ENCODE peak calls at places on chromosome 5, in four cellular contexts. H is WERI-Rb-1, G is cardiac muscle cell, S is OCI-LY7. I is an unnamed sample. For H3K36me3, the result is how much of the 10 kb centered on the place peaks cover.

GRCh38 chr5:14745188-14745563 is 80.7 kb downstream of the OTULIN start:
- DNase-seq in H (no peak), G (no peak), S (peak), I (no peak)

GRCh38 chr5:173802670-173803165 is 85.4 kb upstream of the CPEB4 start:
- DNase-seq in H (no peak), G (peak), S (no peak), I (peak)

GRCh38 chr5:171462928-171463843 is 43.7 kb downstream of the FGF18 start:
- DNase-seq in H (no peak), G (peak), S (no peak), I (no peak)

GRCh38 chr5:81830602-81831001 is 79.7 kb upstream of the SSBP2 start:
- DNase-seq in H (no peak), G (no peak), S (peak), I (no peak)

GRCh38 chr5:137843676-137844284 is 23.9 kb upstream of the MYOT start:
- DNase-seq in H (peak), G (no peak), S (no peak), I (no peak)

GRCh38 chr5:68172314-68172713 is 43.2 kb upstream of the PIK3R1 start:
- DNase-seq in H (no peak), G (no peak), S (no peak), I (no peak)

GRCh38 chr5:112878760-112879159 is 17.7 kb downstream of the SRP19 start:
- DNase-seq in H (no peak), G (peak), S (no peak), I (no peak)

GRCh38 chr5:1266791-1267190 is 28.1 kb downstream of the TERT start:
- DNase-seq in H (no peak), G (no peak), S (no peak), I (no peak)

GRCh38 chr5:81719743-81720142 is 31.2 kb downstream of the SSBP2 start:
- DNase-seq in H (no peak), G (no peak), S (no peak), I (no peak)

GRCh38 chr5:76689321-76690026 is 26.5 kb upstream of the F2R start:
- DNase-seq in H (no peak), G (peak), S (no peak), I (no peak)

GRCh38 chr5:173549644-173550043 is 66.8 kb downstream of the BOD1 start:
- DNase-seq in H (no peak), G (no peak), S (no peak), I (no peak)

GRCh38 chr5:14900661-14901461 is 29.3 kb upstream of the ANKH start:
- DNase-seq in H (no peak), G (peak), S (no peak), I (no peak)

GRCh38 chr5:32687167-32687831 is 23.8 kb upstream of the NPR3 start:
- DNase-seq in H (no peak), G (peak), S (no peak), I (no peak)

GRCh38 chr5:14226992-14227391 is 83.8 kb downstream of the TRIO start:
- DNase-seq in H (no peak), G (no peak), S (no peak), I (no peak)

GRCh38 chr5:167629634-167630033 is 661.8 kb upstream of the WWC1 start:
- DNase-seq in H (no peak), G (no peak), S (no peak), I (no peak)

GRCh38 chr5:93741136-93741811 is at the start of gene POU5F2:
- DNase-seq in H (no peak), G (no peak), S (no peak), I (no peak)

GRCh38 chr5:132225165-132226032 is 2.3 kb downstream of the P4HA2 start:
- DNase-seq in H (peak), G (peak), S (no peak), I (peak)

GRCh38 chr5:133882801-133883200 is 85.6 kb downstream of the C5orf15 start:
- DNase-seq in H (peak), G (no peak), S (no peak), I (no peak)

GRCh38 chr5:67380431-67380830 is 183.8 kb upstream of the CD180 start:
- DNase-seq in H (no peak), G (no peak), S (no peak), I (no peak)

GRCh38 chr5:53170748-53171349 is 61.3 kb upstream of the MOCS2 start:
- DNase-seq in H (no peak), G (peak), S (peak), I (no peak)

GRCh38 chr5:107670028-107670926 is 460 bp downstream of the EFNA5 start:
- DNase-seq in H (peak), G (peak), S (no peak), I (peak)

GRCh38 chr5:126736141-126736540 is 40.8 kb upstream of the LMNB1 start:
- DNase-seq in H (no peak), G (no peak), S (no peak), I (no peak)

GRCh38 chr5:34721359-34721758 is 65.2 kb downstream of the RAI14 start:
- DNase-seq in H (no peak), G (peak), S (no peak), I (no peak)

GRCh38 chr5:141855265-141856029 is 22.8 kb downstream of the PCDH1 start:
- DNase-seq in H (no peak), G (no peak), S (no peak), I (no peak)

GRCh38 chr5:54862036-54862435 is 123.4 kb downstream of the ESM1 start:
- DNase-seq in H (no peak), G (no peak), S (no peak), I (no peak)

GRCh38 chr5:52468980-52469379 is 318.7 kb upstream of the ITGA1 start:
- DNase-seq in H (no peak), G (no peak), S (no peak), I (no peak)

GRCh38 chr5:68464424-68464823 is 248.9 kb downstream of the PIK3R1 start:
- DNase-seq in H (no peak), G (peak), S (no peak), I (no peak)

GRCh38 chr5:10387690-10388089 is 34.2 kb downstream of the MARCHF6 start:
- DNase-seq in H (no peak), G (peak), S (no peak), I (no peak)
- H3K36me3 ChIP-seq in H (half or more), G (under half), S (half or more), I (under half)

GRCh38 chr5:40685952-40686351 is 6.2 kb downstream of the PTGER4 start:
- DNase-seq in H (no peak), G (no peak), S (no peak), I (no peak)
- H3K4me3 ChIP-seq in H (no peak), G (no peak), S (no peak), I (no peak)

GRCh38 chr5:69517763-69518212 is 25.2 kb downstream of the OCLN start:
- DNase-seq in H (no peak), G (peak), S (no peak), I (no peak)
- H3K36me3 ChIP-seq in H (under half), G (under half), S (under half), I (under half)

GRCh38 chr5:134943547-134943946 is 24.2 kb upstream of the CATSPER3 start:
- DNase-seq in H (no peak), G (no peak), S (no peak), I (no peak)

GRCh38 chr5:134949335-134949734 is 18.4 kb upstream of the CATSPER3 start:
- DNase-seq in H (no peak), G (no peak), S (no peak), I (no peak)

GRCh38 chr5:134948929-134949328 is 18.8 kb upstream of the CATSPER3 start:
- DNase-seq in H (no peak), G (peak), S (no peak), I (peak)

GRCh38 chr5:134945041-134945440 is 22.7 kb upstream of the CATSPER3 start:
- DNase-seq in H (no peak), G (no peak), S (no peak), I (no peak)

GRCh38 chr5:134944630-134945029 is 23.1 kb upstream of the CATSPER3 start:
- DNase-seq in H (no peak), G (no peak), S (no peak), I (no peak)
- H3K4me3 ChIP-seq in H (no peak), G (no peak), S (no peak), I (no peak)